ENCODE peak calls at places on chromosomes 11 and 22, in five cellular contexts. I is mammary epithelial cell, O is GM20000, C is iris pigment epithelial cell, D is keratinocyte. Z is an unnamed sample.

GRCh38 chr11:106990322-106990721 is 28.0 kb downstream of the GUCY1A2 start:
- DNase-seq in D (no peak), O (no peak), I (no peak), C (no peak), Z (no peak)

GRCh38 chr11:95132956-95133355 is 43.3 kb downstream of the ENDOD1 start:
- DNase-seq in D (peak; percentile 56), I (peak; percentile 89), C (no peak), O (no peak), Z (no peak)

GRCh38 chr11:79296113-79296512 is 144.7 kb downstream of the TENM4 start:
- DNase-seq in C (no peak), D (no peak), O (no peak), I (no peak), Z (no peak)

GRCh38 chr11:57493507-57494503 is 21.7 kb downstream of the SLC43A1 start:
- DNase-seq in D (no peak), C (no peak), O (peak; percentile 83), I (peak; percentile 51), Z (peak; percentile 53)

GRCh38 chr22:46576556-46577351 is 39.3 kb upstream of the CELSR1 start:
- DNase-seq in D (no peak), I (peak; percentile 39), O (peak; percentile 96), C (peak; percentile 47), Z (peak; percentile 63)

GRCh38 chr11:28146123-28146751 is 38.0 kb downstream of the METTL15 start:
- DNase-seq in D (peak; percentile 26), C (peak; percentile 93), I (peak; percentile 84), O (no peak), Z (peak; percentile 94)

GRCh38 chr11:59555601-59556114 is 44.3 kb downstream of the OR4D9 start:
- DNase-seq in C (no peak), I (no peak), O (no peak), D (no peak), Z (peak; percentile 42)

GRCh38 chr11:134584706-134585445 is 172.8 kb upstream of the B3GAT1 start:
- DNase-seq in D (no peak), O (no peak), I (no peak), C (no peak), Z (no peak)

GRCh38 chr11:134652586-134653255 is 240.7 kb upstream of the B3GAT1 start:
- DNase-seq in I (no peak), O (no peak), C (no peak), D (no peak), Z (no peak)

GRCh38 chr22:45834241-45834640 is 142.7 kb downstream of the WNT7B start:
- DNase-seq in D (no peak), I (no peak), C (no peak), O (no peak), Z (no peak)

GRCh38 chr11:78796956-78797355 is 222.3 kb upstream of the NARS2 start:
- DNase-seq in D (no peak), I (peak; percentile 62), O (no peak), C (peak; percentile 83), Z (peak; percentile 82)

GRCh38 chr22:31046591-31047226 is 34.4 kb upstream of the SMTN start:
- DNase-seq in C (peak; percentile 44), D (no peak), I (no peak), O (no peak), Z (no peak)

GRCh38 chr11:26622201-26622600 is 50.1 kb upstream of the MUC15 start:
- DNase-seq in D (no peak), C (no peak), O (no peak), I (peak; percentile 44), Z (no peak)

GRCh38 chr11:19753451-19754041 is 40.9 kb downstream of the NAV2 start:
- DNase-seq in C (no peak), D (no peak), I (no peak), O (no peak), Z (peak; percentile 72)

GRCh38 chr11:1111545-1112212 is 37.0 kb downstream of the MUC2 start:
- DNase-seq in C (no peak), O (no peak), D (no peak), I (no peak), Z (no peak)

GRCh38 chr11:15166204-15166603 is 51.5 kb downstream of the INSC start:
- DNase-seq in I (no peak), O (no peak), C (no peak), D (no peak), Z (no peak)

GRCh38 chr11:45102810-45103621 is 43.4 kb upstream of the PRDM11 start:
- DNase-seq in D (peak; percentile 79), C (peak; percentile 91), O (peak; percentile 68), I (peak; percentile 63), Z (peak; percentile 70)

GRCh38 chr22:40036591-40037225 is 42.0 kb downstream of the FAM83F start:
- DNase-seq in D (no peak), O (peak; percentile 77), I (no peak), C (peak; percentile 79), Z (peak; percentile 81)

GRCh38 chr22:35601743-35602633 is 15.1 kb downstream of the MB start:
- DNase-seq in D (peak; percentile 46), I (peak; percentile 95), O (no peak), C (peak; percentile 92), Z (peak; percentile 83)

GRCh38 chr11:76048763-76049162 is 157.5 kb downstream of the WNT11 start:
- DNase-seq in D (no peak), O (no peak), C (no peak), I (no peak), Z (peak; percentile 25)

GRCh38 chr11:73520358-73521061 is 77.4 kb downstream of the FAM168A start:
- DNase-seq in I (no peak), D (no peak), O (peak; percentile 37), C (peak; percentile 21), Z (no peak)

GRCh38 chr11:86119062-86119461 is 50.2 kb upstream of the PICALM start:
- DNase-seq in C (no peak), O (no peak), I (no peak), D (no peak), Z (no peak)

GRCh38 chr22:44819966-44820631 is 67.7 kb downstream of the ARHGAP8 start:
- DNase-seq in I (no peak), C (no peak), O (no peak), D (no peak), Z (no peak)

GRCh38 chr22:30250713-30251267 is 4.2 kb upstream of the LIF start:
- DNase-seq in D (no peak), O (no peak), C (peak; percentile 77), I (peak; percentile 90), Z (peak; percentile 91)

GRCh38 chr22:32917577-32918375 is 116.3 kb downstream of the TIMP3 start:
- DNase-seq in I (no peak), C (no peak), O (no peak), D (no peak), Z (no peak)

GRCh38 chr11:73274722-73275380 is 2.7 kb downstream of the P2RY6 start:
- DNase-seq in D (no peak), O (no peak), I (no peak), C (no peak), Z (no peak)

GRCh38 chr11:109934151-109934550 is 159.0 kb upstream of the ZC3H12C start:
- DNase-seq in I (no peak), O (no peak), C (no peak), D (no peak), Z (no peak)

GRCh38 chr11:107988397-107989158 is 20.1 kb upstream of the CUL5 start:
- DNase-seq in I (peak; percentile 10), D (no peak), C (no peak), O (no peak), Z (peak; percentile 30)

GRCh38 chr22:49488943-49489342 is 338.7 kb downstream of the BRD1 start:
- DNase-seq in C (no peak), I (no peak), O (no peak), D (no peak), Z (no peak)

GRCh38 chr11:46382644-46383403 is 1.4 kb downstream of the MDK start:
- DNase-seq in C (peak; percentile 53), I (no peak), D (no peak), O (no peak), Z (peak; percentile 73)

GRCh38 chr22:49569286-49570031 is 258.2 kb downstream of the BRD1 start:
- DNase-seq in D (no peak), I (no peak), C (no peak), O (no peak), Z (no peak)

GRCh38 chr11:111855506-111855905 is 15.9 kb downstream of the ALG9 start:
- DNase-seq in C (no peak), O (no peak), I (no peak), D (no peak), Z (no peak)

Z was measured in ELR.